ENCODE peak calls at places on chromosomes 7 and 10, in five cellular contexts. J, D, F, A and C are unnamed samples.

GRCh38 chr7:29007127-29007526 is 49.0 kb upstream of the TRIL start:
- DNase-seq in J (no peak), D (no peak), F (no peak), A (no peak), C (no peak)

GRCh38 chr10:117925369-117925768 is 121.4 kb downstream of the RAB11FIP2 start:
- DNase-seq in J (no peak), D (no peak), F (no peak), A (no peak), C (no peak)

GRCh38 chr10:45514283-45515270 is 140.6 kb downstream of the ALOX5 start:
- DNase-seq in J (peak; percentile 45), D (no peak), F (no peak), A (no peak), C (no peak)

GRCh38 chr10:1492641-1493040 is 244.7 kb downstream of the ADARB2 start:
- DNase-seq in J (no peak), D (no peak), F (no peak), A (no peak), C (peak; percentile 53)

GRCh38 chr10:117801691-117802090 is 245.1 kb downstream of the RAB11FIP2 start:
- DNase-seq in J (no peak), D (no peak), F (no peak), A (no peak), C (no peak)

GRCh38 chr10:27285093-27285492 is 44.5 kb upstream of the ACBD5 start:
- DNase-seq in J (peak; percentile 9), D (peak; percentile 44), F (no peak), A (peak; percentile 16), C (no peak)

GRCh38 chr10:124650820-124651401 is 93.3 kb downstream of the FAM53B start:
- DNase-seq in J (no peak), D (no peak), F (no peak), A (no peak), C (no peak)

GRCh38 chr10:17923728-17924127 is 28.0 kb upstream of the SLC39A12 start:
- DNase-seq in J (peak; percentile 93), D (peak; percentile 14), F (peak; percentile 31), A (no peak), C (no peak)

GRCh38 chr10:78623577-78624215 is 445.1 kb upstream of the ZMIZ1 start:
- DNase-seq in J (peak; percentile 72), D (peak; percentile 79), F (no peak), A (no peak), C (no peak)

GRCh38 chr10:85946713-85947326 is 419.8 kb downstream of the GRID1 start:
- DNase-seq in J (no peak), D (no peak), F (no peak), A (no peak), C (no peak)

GRCh38 chr7:47875998-47876744 is 72.1 kb downstream of the PKD1L1 start:
- DNase-seq in J (no peak), D (no peak), F (no peak), A (no peak), C (no peak)

GRCh38 chr10:117178190-117178589 is 19.1 kb upstream of the KCNK18 start:
- DNase-seq in J (no peak), D (no peak), F (no peak), A (no peak), C (no peak)

GRCh38 chr7:70678621-70679251 is 453.2 kb upstream of the GALNT17 start:
- DNase-seq in J (peak; percentile 76), D (no peak), F (no peak), A (no peak), C (no peak)

GRCh38 chr10:128546651-128547165 is 420.5 kb upstream of the MKI67 start:
- DNase-seq in J (no peak), D (no peak), F (no peak), A (no peak), C (no peak)

GRCh38 chr10:71075759-71076472 is 136.5 kb upstream of the UNC5B start:
- DNase-seq in J (no peak), D (no peak), F (no peak), A (peak; percentile 9), C (peak; percentile 58)

GRCh38 chr7:107232568-107233090 is 63.8 kb downstream of the HBP1 start:
- DNase-seq in J (peak; percentile 56), D (no peak), F (no peak), A (no peak), C (no peak)

GRCh38 chr10:22550732-22551131 is 163.6 kb downstream of the PIP4K2A start:
- DNase-seq in J (peak; percentile 17), D (peak; percentile 41), F (peak; percentile 48), A (peak; percentile 83), C (no peak)

GRCh38 chr10:97321032-97321806 is 2.1 kb downstream of the FRAT1 start:
- DNase-seq in J (no peak), D (no peak), F (peak; percentile 45), A (peak; percentile 49), C (no peak)

GRCh38 chr7:98133181-98133580 is 26.5 kb downstream of the LMTK2 start:
- DNase-seq in J (peak; percentile 12), D (no peak), F (peak; percentile 29), A (no peak), C (no peak)

GRCh38 chr7:2982831-2983230 is 60.8 kb downstream of the CARD11 start:
- DNase-seq in J (no peak), D (no peak), F (no peak), A (no peak), C (no peak)

GRCh38 chr7:99312316-99313203 is 13.1 kb upstream of the ARPC1A start:
- DNase-seq in J (peak; percentile 51), D (peak; percentile 61), F (peak; percentile 87), A (peak; percentile 75), C (no peak)

GRCh38 chr10:95559466-95559865 is 1.7 kb downstream of the SORBS1 start:
- DNase-seq in J (no peak), D (no peak), F (no peak), A (peak; percentile 62), C (no peak)

GRCh38 chr7:44637788-44638594 is 31.6 kb downstream of the OGDH start:
- DNase-seq in J (peak; percentile 92), D (peak; percentile 88), F (peak; percentile 74), A (no peak), C (no peak)

GRCh38 chr7:7272294-7272693 is 90.0 kb downstream of the C1GALT1 start:
- DNase-seq in J (peak; percentile 51), D (no peak), F (no peak), A (no peak), C (no peak)

GRCh38 chr7:88095-88926 is 104.1 kb upstream of the FAM20C start:
- DNase-seq in J (no peak), D (no peak), F (no peak), A (peak; percentile 49), C (peak; percentile 55)
- TF ChIP-seq CTCF in J (peak; percentile 4), D (no peak), F (no peak), A (no peak), C (no peak)

GRCh38 chr7:156820445-156821063 is 72.4 kb downstream of the LMBR1 start:
- DNase-seq in J (no peak), D (no peak), F (no peak), A (no peak), C (no peak)
- TF ChIP-seq CTCF in J (peak; percentile 24), D (no peak), F (no peak), A (peak; percentile 42), C (no peak)

GRCh38 chr10:69333205-69333604 is 54.9 kb downstream of the HK1 start:
- DNase-seq in J (peak; percentile 63), D (no peak), F (no peak), A (peak; percentile 63), C (peak; percentile 90)
- TF ChIP-seq CTCF in J (peak; percentile 50), D (no peak), F (no peak), A (no peak), C (no peak)

GRCh38 chr7:79497728-79498127 is 44.3 kb upstream of the MAGI2 start:
- DNase-seq in J (no peak), D (no peak), F (no peak), A (no peak), C (no peak)

GRCh38 chr7:79507161-79507560 is 53.7 kb upstream of the MAGI2 start:
- DNase-seq in J (no peak), D (peak; percentile 79), F (no peak), A (no peak), C (no peak)

GRCh38 chr7:79504607-79505389 is 51.3 kb upstream of the MAGI2 start:
- DNase-seq in J (no peak), D (peak; percentile 22), F (no peak), A (no peak), C (no peak)

GRCh38 chr7:79506481-79506880 is 53.0 kb upstream of the MAGI2 start:
- DNase-seq in J (peak; percentile 69), D (peak; percentile 73), F (no peak), A (no peak), C (no peak)

GRCh38 chr7:79502151-79502550 is 48.7 kb upstream of the MAGI2 start:
- DNase-seq in J (no peak), D (no peak), F (no peak), A (no peak), C (no peak)
- TF ChIP-seq CTCF in J (no peak), D (no peak), F (peak; percentile 30), A (no peak), C (no peak)

DNA sequence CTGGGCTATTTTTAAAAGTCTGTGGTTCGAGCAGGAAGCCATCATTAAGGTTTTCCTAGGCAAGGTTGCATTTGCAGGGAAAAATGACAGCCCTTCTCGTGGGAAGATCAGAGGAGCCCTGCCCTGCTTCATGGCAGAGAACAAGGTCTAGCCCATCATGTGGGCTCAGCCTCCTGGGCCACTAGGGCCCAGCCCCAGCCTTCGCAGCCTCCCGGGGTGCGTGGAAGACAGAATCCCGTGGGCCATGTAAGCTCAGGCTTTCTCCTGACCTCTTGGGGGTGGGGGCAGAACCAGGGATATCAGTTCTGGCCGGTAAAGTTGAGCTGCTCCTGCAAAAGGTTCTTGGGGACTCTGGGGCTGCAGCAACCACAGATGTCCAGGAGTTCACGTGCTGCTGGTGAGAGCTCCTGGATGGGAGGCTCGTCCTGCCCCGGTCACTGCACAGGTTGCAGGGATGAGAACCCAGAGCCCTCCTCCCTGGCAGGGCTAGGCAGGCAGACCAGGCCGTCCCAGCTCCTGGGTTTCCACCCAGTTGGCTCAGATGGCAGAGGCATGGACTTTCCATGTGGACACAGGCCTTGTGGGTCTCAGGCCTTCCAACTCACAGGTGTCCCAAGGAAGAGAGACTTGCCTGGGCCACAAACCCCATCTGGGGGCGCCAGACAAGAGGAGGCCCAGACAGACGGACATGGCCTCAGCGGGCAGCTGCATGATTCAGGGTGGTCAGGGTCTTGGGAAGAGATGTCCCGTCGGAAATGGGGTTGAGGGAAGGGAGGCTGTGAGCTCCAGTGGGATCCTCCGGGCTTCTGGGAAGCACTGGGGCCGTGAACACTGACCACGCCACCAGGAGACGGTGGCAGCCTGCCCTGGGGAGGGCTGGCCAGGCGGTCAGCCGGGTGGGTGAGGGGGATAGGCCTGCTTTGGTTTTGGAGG is 126.2 kb downstream of the NEURL1 start:
- DNase-seq in J (no peak), D (no peak), F (no peak), A (no peak), C (no peak)
- TF ChIP-seq CTCF in J (no peak), D (no peak), F (no peak), A (no peak), C (no peak)

DNA sequence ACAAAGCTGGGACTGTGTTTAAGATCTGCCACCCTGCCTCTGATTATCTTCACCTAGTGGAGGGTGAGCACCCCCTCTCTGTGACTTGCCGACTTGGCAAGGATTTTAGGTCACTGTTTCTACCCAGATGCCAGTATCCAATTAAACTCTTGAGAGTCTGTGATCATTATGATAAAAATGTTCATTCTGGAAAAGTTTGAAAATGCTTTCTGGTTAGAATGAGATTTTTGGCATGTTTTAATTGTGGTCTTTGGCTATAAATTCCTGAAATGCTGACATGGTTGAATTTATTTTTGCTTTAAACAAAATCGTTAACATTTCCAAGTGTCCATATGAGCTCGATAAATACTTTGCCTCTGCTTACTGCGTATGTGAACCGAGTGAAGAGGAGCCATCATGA is 221.4 kb downstream of the BICC1 start:
- DNase-seq in J (peak; percentile 96), D (no peak), F (no peak), A (no peak), C (no peak)
- TF ChIP-seq CTCF in J (peak; percentile 51), D (no peak), F (no peak), A (no peak), C (no peak)

GRCh38 chr7:119482209-119482608 is 790.8 kb upstream of the KCND2 start:
- DNase-seq in J (no peak), D (peak; percentile 36), F (no peak), A (peak; percentile 63), C (no peak)
- TF ChIP-seq CTCF in J (no peak), D (no peak), F (no peak), A (peak; percentile 41), C (no peak)